ENCODE peak calls at places on chromosomes 4 and X, in nine cellular contexts. U is G401; F is DMS79; M is GM03348; D is OCI-LY7; A is NCI-H1417; O is PC-3; P is Jurkat, Clone E6-1; Q is fibroblast of the aortic adventitia. V is an unnamed sample.

GRCh38 chr4:116788723-116789122 is 296.7 kb downstream of the TRAM1L1 start:
- DNase-seq in U (no peak), F (no peak), M (no peak), D (no peak), A (no peak), O (no peak), P (no peak), Q (no peak), V (no peak)

GRCh38 chr4:39883645-39884044 is 94.1 kb downstream of the PDS5A start:
- DNase-seq in U (no peak), F (no peak), M (no peak), D (no peak), A (no peak), O (no peak), P (no peak), Q (no peak), V (no peak)

GRCh38 chr4:91963489-91963888 is 340.3 kb upstream of the GRID2 start:
- DNase-seq in U (no peak), F (no peak), M (no peak), D (no peak), A (no peak), O (peak; percentile 45), P (no peak), Q (peak; percentile 70), V (no peak)

GRCh38 chr4:622071-622995 is 3.0 kb upstream of the PDE6B start:
- DNase-seq in U (no peak), F (no peak), M (no peak), D (no peak), A (no peak), O (no peak), P (no peak), Q (no peak), V (no peak)

GRCh38 chr4:179285696-179286095 is 1843.5 kb upstream of the AGA start:
- DNase-seq in U (no peak), F (no peak), M (no peak), D (no peak), A (peak; percentile 20), O (no peak), P (no peak), Q (no peak), V (no peak)

GRCh38 chrX:150847088-150847487 is 51.4 kb downstream of the CD99L2 start:
- DNase-seq in U (no peak), F (no peak), M (no peak), D (no peak), A (no peak), O (no peak), P (no peak), Q (no peak), V (no peak)

GRCh38 chrX:134338527-134338926 is 101.5 kb downstream of the CCDC160 start:
- DNase-seq in U (no peak), F (no peak), M (no peak), D (peak; percentile 4), A (no peak), O (no peak), P (peak; percentile 45), Q (no peak), V (no peak)

GRCh38 chr4:52825311-52826090 is 36.6 kb upstream of the RASL11B start:
- DNase-seq in U (no peak), F (no peak), M (no peak), D (no peak), A (no peak), O (peak; percentile 56), P (peak; percentile 77), Q (no peak), V (no peak)

GRCh38 chr4:19940861-19941260 is 310.8 kb upstream of the SLIT2 start:
- DNase-seq in U (no peak), F (no peak), M (no peak), D (no peak), A (no peak), O (no peak), P (no peak), Q (no peak), V (no peak)

GRCh38 chr4:157014621-157015591 is 43.3 kb upstream of the PDGFC start:
- DNase-seq in U (no peak), F (no peak), M (peak; percentile 60), D (no peak), A (no peak), O (peak; percentile 69), P (no peak), Q (peak; percentile 88), V (no peak)

GRCh38 chr4:76744253-76744921 is 153.6 kb downstream of the SOWAHB start:
- DNase-seq in U (no peak), F (no peak), M (peak; percentile 72), D (no peak), A (no peak), O (peak; percentile 28), P (no peak), Q (peak; percentile 85), V (peak; percentile 43)

GRCh38 chrX:133610056-133610455 is 194.8 kb upstream of the GPC4 start:
- DNase-seq in U (no peak), F (no peak), M (no peak), D (no peak), A (no peak), O (peak; percentile 10), P (no peak), Q (peak; percentile 70), V (no peak)

GRCh38 chr4:169826634-169827187 is 69.0 kb upstream of the HPF1 start:
- DNase-seq in U (no peak), F (peak; percentile 11), M (no peak), D (no peak), A (no peak), O (no peak), P (no peak), Q (no peak), V (no peak)

GRCh38 chr4:153684182-153685073 is at the start of gene TLR2:
- DNase-seq in U (no peak), F (no peak), M (peak; percentile 61), D (no peak), A (peak; percentile 59), O (peak; percentile 43), P (no peak), Q (no peak), V (no peak)

GRCh38 chr4:114200026-114200425 is 220.6 kb upstream of the ARSJ start:
- DNase-seq in U (no peak), F (no peak), M (no peak), D (no peak), A (no peak), O (no peak), P (no peak), Q (no peak), V (no peak)

GRCh38 chrX:111874241-111874640 is 1.7 kb upstream of the TRPC5OS start:
- DNase-seq in U (no peak), F (no peak), M (no peak), D (no peak), A (no peak), O (no peak), P (no peak), Q (no peak), V (no peak)

GRCh38 chr4:98963538-98964433 is 31.7 kb upstream of the METAP1 start:
- DNase-seq in U (no peak), F (no peak), M (no peak), D (no peak), A (no peak), O (peak; percentile 23), P (no peak), Q (peak; percentile 22), V (no peak)

GRCh38 chr4:25953740-25954139 is 39.7 kb downstream of the SMIM20 start:
- DNase-seq in U (no peak), F (no peak), M (peak; percentile 20), D (no peak), A (no peak), O (peak; percentile 77), P (no peak), Q (peak; percentile 70), V (no peak)

GRCh38 chr4:73902038-73902637 is 32.9 kb downstream of the CXCL1 start:
- DNase-seq in U (no peak), F (no peak), M (no peak), D (no peak), A (no peak), O (peak; percentile 52), P (no peak), Q (peak; percentile 74), V (no peak)

GRCh38 chr4:149095798-149096197 is 653.6 kb upstream of the NR3C2 start:
- DNase-seq in U (no peak), F (no peak), M (peak; percentile 42), D (no peak), A (no peak), O (no peak), P (no peak), Q (peak; percentile 19), V (no peak)

GRCh38 chrX:49214996-49215526 is 15.1 kb upstream of the SYP start:
- DNase-seq in U (no peak), F (no peak), M (no peak), D (no peak), A (no peak), O (no peak), P (no peak), Q (no peak), V (no peak)

GRCh38 chr4:91958651-91959050 is 345.1 kb upstream of the GRID2 start:
- DNase-seq in U (no peak), F (peak; percentile 47), M (no peak), D (no peak), A (peak; percentile 35), O (no peak), P (peak; percentile 0), Q (peak; percentile 41), V (no peak)

GRCh38 chr4:155134136-155134535 is 74.3 kb upstream of the NPY2R start:
- DNase-seq in U (no peak), F (no peak), M (no peak), D (no peak), A (no peak), O (no peak), P (no peak), Q (no peak), V (peak; percentile 2)

GRCh38 chr4:164596318-164596878 is 157.5 kb upstream of the SMIM31 start:
- DNase-seq in U (no peak), F (no peak), M (no peak), D (no peak), A (no peak), O (no peak), P (no peak), Q (no peak), V (no peak)

GRCh38 chr4:154422152-154422551 is 69.4 kb downstream of the DCHS2 start:
- DNase-seq in U (no peak), F (no peak), M (no peak), D (no peak), A (no peak), O (no peak), P (no peak), Q (no peak), V (no peak)

GRCh38 chr4:88865466-88865865 is 167.8 kb upstream of the NAP1L5 start:
- DNase-seq in U (no peak), F (no peak), M (no peak), D (no peak), A (no peak), O (no peak), P (no peak), Q (no peak), V (no peak)

GRCh38 chr4:125104616-125105015 is 210.1 kb upstream of the FAT4 start:
- DNase-seq in U (no peak), F (no peak), M (no peak), D (no peak), A (no peak), O (no peak), P (no peak), Q (no peak), V (no peak)

GRCh38 chr4:86939123-86939522 is 4.3 kb downstream of the AFF1 start:
- DNase-seq in U (no peak), F (no peak), M (no peak), D (peak; percentile 48), A (no peak), O (peak; percentile 30), P (no peak), Q (no peak), V (no peak)

GRCh38 chr4:3671571-3672464 is 94.4 kb upstream of the ADRA2C start:
- DNase-seq in U (no peak), F (no peak), M (no peak), D (no peak), A (peak; percentile 12), O (peak; percentile 52), P (no peak), Q (no peak), V (no peak)

GRCh38 chr4:162274354-162274753 is 110.6 kb upstream of the FSTL5 start:
- DNase-seq in U (peak; percentile 4), F (no peak), M (no peak), D (no peak), A (no peak), O (peak; percentile 11), P (no peak), Q (no peak), V (no peak)

GRCh38 chr4:185359767-185360446 is 35.8 kb downstream of the LRP2BP start:
- DNase-seq in U (no peak), F (no peak), M (no peak), D (no peak), A (no peak), O (no peak), P (no peak), Q (peak; percentile 38), V (no peak)

V was measured in pulmonary artery endothelial cell.